ENCODE peak calls at places on chromosomes 3 and 15, in five cellular contexts. D is H1, Y is A549, W is GM12878, I is HepG2. R is an unnamed sample.

GRCh38 chr3:50203113-50203852 is 1.8 kb upstream of the SLC38A3 start:
- DNase-seq in D (no peak), Y (no peak), W (no peak), I (peak), R (no peak)

GRCh38 chr3:184565421-184566211 is 4.0 kb downstream of the EPHB3 start:
- DNase-seq in D (no peak), Y (peak), W (no peak), I (no peak), R (no peak)

GRCh38 chr15:22918056-22918455 is 62.1 kb downstream of the CYFIP1 start:
- DNase-seq in D (no peak), Y (no peak), W (no peak), I (no peak), R (no peak)

GRCh38 chr3:134594236-134594825 is 56.5 kb downstream of the KY start:
- DNase-seq in D (no peak), Y (no peak), W (no peak), I (no peak), R (no peak)

GRCh38 chr15:34039506-34040123 is 611 bp upstream of the AVEN start:
- DNase-seq in D (no peak), Y (no peak), W (peak), I (no peak), R (no peak)

GRCh38 chr3:10205461-10206165 is 40.9 kb downstream of the IRAK2 start:
- DNase-seq in D (no peak), Y (peak), W (no peak), I (no peak), R (no peak)

GRCh38 chr15:33309602-33310276 is 1.0 kb upstream of the RYR3 start:
- DNase-seq in D (no peak), Y (no peak), W (no peak), I (no peak), R (peak)

GRCh38 chr15:65212097-65212496 is 824 bp upstream of the CILP start:
- DNase-seq in D (no peak), Y (peak), W (no peak), I (peak), R (peak)

GRCh38 chr15:42931702-42932486 is 11.3 kb upstream of the TTBK2 start:
- DNase-seq in D (no peak), Y (no peak), W (no peak), I (no peak), R (no peak)

GRCh38 chr3:149879872-149880271 is 66.9 kb downstream of the RNF13 start:
- DNase-seq in D (no peak), Y (peak), W (no peak), I (peak), R (peak)

GRCh38 chr15:63276342-63277043 is 912 bp upstream of the APH1B start:
- DNase-seq in D (no peak), Y (no peak), W (no peak), I (no peak), R (peak)

GRCh38 chr3:194688207-194688711 is 2.6 kb downstream of the FAM43A start:
- DNase-seq in D (no peak), Y (no peak), W (no peak), I (peak), R (no peak)

GRCh38 chr15:50501815-50502214 is 44.7 kb downstream of the USP50 start:
- DNase-seq in D (no peak), Y (no peak), W (no peak), I (no peak), R (no peak)

GRCh38 chr15:67781907-67782559 is 43.3 kb upstream of the SKOR1 start:
- DNase-seq in D (no peak), Y (no peak), W (no peak), I (no peak), R (no peak)

GRCh38 chr3:170614214-170614966 is 28.5 kb upstream of the SLC7A14 start:
- DNase-seq in D (no peak), Y (peak), W (no peak), I (no peak), R (no peak)

GRCh38 chr3:144502398-144502797 is 530.8 kb downstream of the DIPK2A start:
- DNase-seq in D (no peak), Y (no peak), W (no peak), I (no peak), R (no peak)

GRCh38 chr3:124263168-124263567 is 271.2 kb upstream of the ROPN1 start:
- DNase-seq in D (no peak), Y (peak), W (no peak), I (no peak), R (peak)

GRCh38 chr15:45337224-45337623 is 41.1 kb downstream of the GATM start:
- DNase-seq in D (no peak), Y (no peak), W (no peak), I (no peak), R (no peak)

GRCh38 chr3:129365296-129365695 is 63.1 kb downstream of the EFCAB12 start:
- DNase-seq in D (no peak), Y (no peak), W (no peak), I (no peak), R (no peak)

GRCh38 chr3:152193673-152194267 is 75.0 kb upstream of the MBNL1 start:
- DNase-seq in D (no peak), Y (no peak), W (no peak), I (no peak), R (no peak)

GRCh38 chr15:77032052-77032646 is 37.2 kb downstream of the PSTPIP1 start:
- DNase-seq in D (no peak), Y (no peak), W (no peak), I (peak), R (no peak)

GRCh38 chr3:150737874-150738679 is 24.9 kb downstream of the SIAH2 start:
- DNase-seq in D (no peak), Y (no peak), W (peak), I (peak), R (peak)

GRCh38 chr3:127156651-127157050 is 36.3 kb upstream of the PRR23E start:
- DNase-seq in D (no peak), Y (no peak), W (no peak), I (no peak), R (no peak)

GRCh38 chr3:127439621-127440020 is 150.9 kb downstream of the TPRA1 start:
- DNase-seq in D (no peak), Y (no peak), W (no peak), I (no peak), R (no peak)

GRCh38 chr15:88020806-88021205 is 235.7 kb downstream of the NTRK3 start:
- DNase-seq in D (no peak), Y (no peak), W (no peak), I (no peak), R (no peak)

GRCh38 chr3:165837058-165837525 is at the start of gene BCHE:
- DNase-seq in D (no peak), Y (peak), W (no peak), I (no peak), R (no peak)

GRCh38 chr15:63504979-63505841 is 817 bp downstream of the USP3 start:
- DNase-seq in D (no peak), Y (no peak), W (no peak), I (peak), R (peak)

GRCh38 chr3:148755570-148755969 is 57.9 kb downstream of the AGTR1 start:
- DNase-seq in D (no peak), Y (no peak), W (no peak), I (no peak), R (no peak)

GRCh38 chr15:77031376-77032050 is 36.6 kb downstream of the PSTPIP1 start:
- DNase-seq in D (no peak), Y (no peak), W (no peak), I (peak), R (peak)

GRCh38 chr15:77187751-77188464 is 117.0 kb upstream of the TSPAN3 start:
- DNase-seq in D (no peak), Y (no peak), W (peak), I (no peak), R (no peak)

GRCh38 chr3:72938471-72939265 is 50.8 kb downstream of the GXYLT2 start:
- DNase-seq in D (no peak), Y (peak), W (no peak), I (peak), R (peak)

GRCh38 chr15:66899555-66900350 is 165.6 kb upstream of the SMAD3 start:
- DNase-seq in D (no peak), Y (no peak), W (no peak), I (no peak), R (no peak)

GRCh38 chr15:68315495-68316007 is 38.0 kb downstream of the FEM1B start:
- DNase-seq in D (no peak), Y (no peak), W (no peak), I (no peak), R (no peak)

GRCh38 chr15:55434989-55435825 is 26.9 kb downstream of the PIERCE2 start:
- DNase-seq in D (peak), Y (peak), W (no peak), I (peak), R (peak)

GRCh38 chr3:61805510-61806080 is 244.2 kb downstream of the PTPRG start:
- DNase-seq in D (no peak), Y (no peak), W (no peak), I (no peak), R (no peak)

GRCh38 chr15:94247789-94248638 is 16.7 kb downstream of the MCTP2 start:
- DNase-seq in D (no peak), Y (no peak), W (no peak), I (peak), R (no peak)
- TF ChIP-seq HDAC2 in D (no peak), Y (no peak), W (no peak), I (no peak), R (no peak)

GRCh38 chr15:60184579-60184978 is 180.5 kb downstream of the FOXB1 start:
- DNase-seq in D (no peak), Y (no peak), W (no peak), I (no peak), R (no peak)
- TF ChIP-seq HDAC2 in D (no peak), Y (no peak), W (no peak), I (no peak), R (no peak)

GRCh38 chr3:25381083-25381482 is 47.0 kb upstream of the RARB start:
- DNase-seq in D (no peak), Y (no peak), W (no peak), I (no peak), R (no peak)

GRCh38 chr3:25384471-25384870 is 43.6 kb upstream of the RARB start:
- DNase-seq in D (no peak), Y (no peak), W (no peak), I (no peak), R (no peak)

GRCh38 chr3:25378912-25379311 is 49.2 kb upstream of the RARB start:
- DNase-seq in D (no peak), Y (no peak), W (no peak), I (no peak), R (no peak)

GRCh38 chr3:25376346-25376745 is 51.7 kb upstream of the RARB start:
- DNase-seq in D (no peak), Y (no peak), W (no peak), I (no peak), R (no peak)

GRCh38 chr3:25380222-25380739 is 47.8 kb upstream of the RARB start:
- DNase-seq in D (no peak), Y (no peak), W (no peak), I (no peak), R (no peak)
- TF ChIP-seq HDAC2 in D (no peak), Y (no peak), W (no peak), I (no peak), R (no peak)

GRCh38 chr3:101676219-101676764 is 640 bp downstream of the ZBTB11 start:
- DNase-seq in D (peak), Y (peak), W (peak), I (peak), R (peak)

GRCh38 chr3:101673953-101674352 is 3.0 kb downstream of the ZBTB11 start:
- DNase-seq in D (no peak), Y (no peak), W (no peak), I (no peak), R (no peak)

GRCh38 chr3:101676765-101677435 is at the start of gene ZBTB11:
- DNase-seq in D (peak), Y (peak), W (peak), I (peak), R (peak)

GRCh38 chr3:101674518-101674917 is 2.4 kb downstream of the ZBTB11 start:
- DNase-seq in D (no peak), Y (no peak), W (no peak), I (no peak), R (no peak)

DNA sequence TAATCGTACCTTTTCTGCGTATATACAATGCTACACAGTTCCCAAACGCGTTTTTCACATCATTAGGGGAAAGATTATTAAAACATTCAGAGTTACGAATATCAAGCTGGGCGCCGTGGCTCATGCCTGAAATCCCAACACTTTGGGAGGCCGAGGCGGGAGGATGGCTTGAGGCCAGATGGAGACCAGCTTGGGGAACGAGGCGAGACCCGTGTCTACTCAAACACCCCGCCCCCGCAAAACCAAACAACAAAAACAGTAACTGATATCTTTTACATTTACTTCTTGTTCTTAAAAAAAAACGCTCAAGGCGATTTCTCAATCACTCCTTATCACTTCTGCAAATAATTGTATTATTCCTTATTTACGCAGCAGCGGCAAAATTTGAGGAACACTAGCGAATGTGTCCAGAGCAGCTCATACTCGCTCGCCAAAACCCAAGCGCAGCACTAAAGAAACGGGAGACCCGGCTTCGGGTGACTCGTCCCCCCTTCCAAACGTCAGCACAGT is 1.2 kb downstream of the ZBTB11 start:
- DNase-seq in D (no peak), Y (no peak), W (no peak), I (no peak), R (no peak)
- TF ChIP-seq HDAC2 in D (no peak), Y (no peak), W (no peak), I (no peak), R (no peak)

GRCh38 chr15:95125803-95126202 is 894.4 kb downstream of the MCTP2 start:
- DNase-seq in D (no peak), Y (no peak), W (no peak), I (no peak), R (no peak)
- TF ChIP-seq HDAC2 in D (no peak), Y (no peak), W (no peak), I (no peak), R (no peak)

GRCh38 chr15:59296181-59296617 is 76.5 kb downstream of the MYO1E start:
- DNase-seq in D (no peak), Y (no peak), W (no peak), I (no peak), R (no peak)

GRCh38 chr15:59295742-59296090 is 77.0 kb downstream of the MYO1E start:
- DNase-seq in D (no peak), Y (no peak), W (no peak), I (no peak), R (no peak)

GRCh38 chr15:59294961-59295741 is 77.5 kb downstream of the MYO1E start:
- DNase-seq in D (no peak), Y (no peak), W (no peak), I (no peak), R (no peak)

GRCh38 chr15:59292393-59292792 is 80.3 kb downstream of the MYO1E start:
- DNase-seq in D (no peak), Y (no peak), W (no peak), I (peak), R (no peak)

DNA sequence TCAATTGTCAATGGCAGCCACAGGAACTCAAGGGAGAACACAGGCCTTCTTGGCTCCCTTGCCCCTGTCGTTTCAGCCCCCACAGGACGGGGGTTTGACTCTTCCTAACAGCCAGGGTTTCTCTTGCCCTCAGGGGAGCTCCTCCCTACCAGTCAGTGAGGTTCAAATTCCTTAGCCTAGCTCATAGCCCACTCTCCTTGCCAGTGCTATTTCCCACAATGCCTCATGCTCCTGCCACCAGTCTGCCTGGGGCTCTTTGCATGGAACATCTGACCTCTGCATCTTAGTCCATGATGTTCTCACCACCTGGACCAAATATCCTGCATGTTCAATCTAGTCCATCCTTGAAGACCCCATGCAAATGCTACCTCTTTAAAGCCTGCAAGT is 78.1 kb downstream of the MYO1E start:
- DNase-seq in D (no peak), Y (no peak), W (no peak), I (no peak), R (no peak)
- TF ChIP-seq HDAC2 in D (no peak), Y (no peak), W (no peak), I (no peak), R (no peak)

GRCh38 chr15:38134252-38134651 is 118.4 kb upstream of the SPRED1 start:
- DNase-seq in D (no peak), Y (no peak), W (no peak), I (no peak), R (no peak)
- TF ChIP-seq HDAC2 in D (no peak), Y (no peak), W (no peak), I (no peak), R (no peak)

R was measured in K562.